ENCODE peak calls at places on chromosome 13, in six cellular contexts. B, A, J, Q, R and N are unnamed samples.

GRCh38 chr13:59043016-59043415 is 1120.7 kb downstream of the DIAPH3 start:
- DNase-seq in B (no peak), A (no peak), J (peak), Q (peak), R (no peak), N (peak)

GRCh38 chr13:33728271-33729037 is 89.5 kb upstream of the RFC3 start:
- DNase-seq in B (no peak), A (no peak), J (no peak), Q (no peak), R (no peak), N (no peak)

GRCh38 chr13:99993660-99994455 is 12.3 kb downstream of the ZIC2 start:
- DNase-seq in B (no peak), A (no peak), J (peak), Q (peak), R (no peak), N (peak)

GRCh38 chr13:83515267-83515666 is 367.0 kb downstream of the SLITRK1 start:
- DNase-seq in B (no peak), A (no peak), J (peak), Q (no peak), R (no peak), N (no peak)

GRCh38 chr13:37194428-37194861 is 89.0 kb upstream of the CSNK1A1L start:
- DNase-seq in B (no peak), A (no peak), J (peak), Q (no peak), R (no peak), N (no peak)

GRCh38 chr13:72109863-72110262 is 242.9 kb upstream of the DACH1 start:
- DNase-seq in B (no peak), A (no peak), J (peak), Q (no peak), R (no peak), N (no peak)

GRCh38 chr13:44075113-44075512 is 195.4 kb downstream of the LACC1 start:
- DNase-seq in B (no peak), A (no peak), J (no peak), Q (no peak), R (no peak), N (no peak)

GRCh38 chr13:43284162-43284561 is 260.8 kb downstream of the DNAJC15 start:
- DNase-seq in B (no peak), A (no peak), J (peak), Q (no peak), R (no peak), N (no peak)